ENCODE peak calls at places on chromosomes 7 and 10, in five cellular contexts. One of them, this sample, is unnamed.

GRCh38 chr10:79313911-79314439 is 33.3 kb upstream of the PPIF start:
- DNase-seq in skeletal muscle cell: no peak
- DNase-seq in fibroblast of the conjunctiva: no peak
- DNase-seq in PC-3: no peak
- DNase-seq in NCI-H1105: no peak
- DNase-seq in this sample: no peak

GRCh38 chr7:108080094-108080656 is 50.0 kb downstream of the LAMB4 start:
- DNase-seq in NCI-H1105: no peak
- DNase-seq in fibroblast of the conjunctiva: no peak
- DNase-seq in PC-3: no peak
- DNase-seq in skeletal muscle cell: no peak
- DNase-seq in this sample: no peak

GRCh38 chr10:77319557-77319956 is 318.1 kb downstream of the KCNMA1 start:
- DNase-seq in skeletal muscle cell: no peak
- DNase-seq in NCI-H1105: no peak
- DNase-seq in fibroblast of the conjunctiva: peak
- DNase-seq in PC-3: peak
- DNase-seq in this sample: no peak

GRCh38 chr7:136868496-136869005 is at the start of gene CHRM2:
- DNase-seq in PC-3: no peak
- DNase-seq in fibroblast of the conjunctiva: no peak
- DNase-seq in NCI-H1105: peak
- DNase-seq in skeletal muscle cell: no peak
- DNase-seq in this sample: no peak

GRCh38 chr7:35003679-35004278 is 33.5 kb downstream of the DPY19L1 start:
- DNase-seq in NCI-H1105: no peak
- DNase-seq in PC-3: peak
- DNase-seq in skeletal muscle cell: peak
- DNase-seq in fibroblast of the conjunctiva: peak
- DNase-seq in this sample: no peak

GRCh38 chr7:12719141-12719919 is 31.9 kb downstream of the ARL4A start:
- DNase-seq in NCI-H1105: no peak
- DNase-seq in PC-3: peak
- DNase-seq in fibroblast of the conjunctiva: peak
- DNase-seq in skeletal muscle cell: peak
- DNase-seq in this sample: no peak

GRCh38 chr7:135441791-135442190 is 68.1 kb downstream of the CNOT4 start:
- DNase-seq in PC-3: peak
- DNase-seq in skeletal muscle cell: peak
- DNase-seq in fibroblast of the conjunctiva: no peak
- DNase-seq in NCI-H1105: no peak
- DNase-seq in this sample: no peak

GRCh38 chr7:8217200-8218068 is 44.5 kb downstream of the ICA1 start:
- DNase-seq in fibroblast of the conjunctiva: peak
- DNase-seq in PC-3: peak
- DNase-seq in skeletal muscle cell: no peak
- DNase-seq in NCI-H1105: peak
- DNase-seq in this sample: peak

GRCh38 chr7:47946581-47947354 is 1.5 kb downstream of the PKD1L1 start:
- DNase-seq in PC-3: no peak
- DNase-seq in skeletal muscle cell: no peak
- DNase-seq in fibroblast of the conjunctiva: no peak
- DNase-seq in NCI-H1105: no peak
- DNase-seq in this sample: no peak

GRCh38 chr10:123157210-123157609 is 3.0 kb downstream of the BUB3 start:
- DNase-seq in skeletal muscle cell: no peak
- DNase-seq in fibroblast of the conjunctiva: no peak
- DNase-seq in NCI-H1105: no peak
- DNase-seq in PC-3: peak
- DNase-seq in this sample: no peak

GRCh38 chr7:127608446-127608845 is 9.5 kb downstream of the PAX4 start:
- DNase-seq in fibroblast of the conjunctiva: no peak
- DNase-seq in PC-3: no peak
- DNase-seq in NCI-H1105: no peak
- DNase-seq in skeletal muscle cell: no peak
- DNase-seq in this sample: no peak

GRCh38 chr10:101389986-101390531 is 36.1 kb downstream of the BTRC start:
- DNase-seq in fibroblast of the conjunctiva: no peak
- DNase-seq in skeletal muscle cell: no peak
- DNase-seq in PC-3: no peak
- DNase-seq in NCI-H1105: no peak
- DNase-seq in this sample: no peak

GRCh38 chr7:79982151-79982770 is 152.4 kb upstream of the GNAI1 start:
- DNase-seq in NCI-H1105: no peak
- DNase-seq in PC-3: peak
- DNase-seq in skeletal muscle cell: no peak
- DNase-seq in fibroblast of the conjunctiva: peak
- DNase-seq in this sample: no peak

GRCh38 chr10:28910960-28911359 is 233.6 kb downstream of the BAMBI start:
- DNase-seq in NCI-H1105: no peak
- DNase-seq in fibroblast of the conjunctiva: no peak
- DNase-seq in skeletal muscle cell: no peak
- DNase-seq in PC-3: peak
- DNase-seq in this sample: no peak

GRCh38 chr10:85284778-85285397 is 956.5 kb downstream of the CCSER2 start:
- DNase-seq in PC-3: no peak
- DNase-seq in NCI-H1105: no peak
- DNase-seq in fibroblast of the conjunctiva: no peak
- DNase-seq in skeletal muscle cell: no peak
- DNase-seq in this sample: no peak

GRCh38 chr10:72316386-72316700 is 38.4 kb downstream of the DNAJB12 start:
- DNase-seq in fibroblast of the conjunctiva: no peak
- DNase-seq in NCI-H1105: no peak
- DNase-seq in skeletal muscle cell: no peak
- DNase-seq in PC-3: no peak
- DNase-seq in this sample: no peak

GRCh38 chr10:34758447-34758996 is 56.6 kb downstream of the PARD3 start:
- DNase-seq in NCI-H1105: no peak
- DNase-seq in PC-3: peak
- DNase-seq in skeletal muscle cell: peak
- DNase-seq in fibroblast of the conjunctiva: peak
- DNase-seq in this sample: no peak

GRCh38 chr10:85811405-85811804 is 555.2 kb downstream of the GRID1 start:
- DNase-seq in skeletal muscle cell: no peak
- DNase-seq in PC-3: no peak
- DNase-seq in NCI-H1105: no peak
- DNase-seq in fibroblast of the conjunctiva: no peak
- DNase-seq in this sample: no peak

GRCh38 chr7:115585015-115585655 is 445.4 kb downstream of the TFEC start:
- DNase-seq in PC-3: peak
- DNase-seq in fibroblast of the conjunctiva: no peak
- DNase-seq in skeletal muscle cell: no peak
- DNase-seq in NCI-H1105: no peak
- DNase-seq in this sample: peak

GRCh38 chr10:101031796-101032636 is 982 bp downstream of the SFXN3 start:
- DNase-seq in NCI-H1105: peak
- DNase-seq in skeletal muscle cell: no peak
- DNase-seq in fibroblast of the conjunctiva: no peak
- DNase-seq in PC-3: peak
- DNase-seq in this sample: peak

GRCh38 chr7:121505021-121505420 is 108.9 kb upstream of the FAM3C start:
- DNase-seq in PC-3: peak
- DNase-seq in skeletal muscle cell: no peak
- DNase-seq in fibroblast of the conjunctiva: no peak
- DNase-seq in NCI-H1105: no peak
- DNase-seq in this sample: no peak

GRCh38 chr10:60358282-60358681 is 31.4 kb downstream of the ANK3 start:
- DNase-seq in NCI-H1105: no peak
- DNase-seq in PC-3: no peak
- DNase-seq in skeletal muscle cell: no peak
- DNase-seq in fibroblast of the conjunctiva: no peak
- DNase-seq in this sample: no peak

GRCh38 chr10:22278441-22278782 is 37.8 kb upstream of the COMMD3 start:
- DNase-seq in skeletal muscle cell: no peak
- DNase-seq in NCI-H1105: no peak
- DNase-seq in PC-3: no peak
- DNase-seq in fibroblast of the conjunctiva: no peak
- DNase-seq in this sample: no peak

GRCh38 chr7:143382791-143383641 is 1.9 kb downstream of the ZYX start:
- DNase-seq in skeletal muscle cell: no peak
- DNase-seq in PC-3: no peak
- DNase-seq in NCI-H1105: no peak
- DNase-seq in fibroblast of the conjunctiva: no peak
- DNase-seq in this sample: no peak

GRCh38 chr7:140214075-140214684 is 37.4 kb upstream of the KDM7A start:
- DNase-seq in fibroblast of the conjunctiva: peak
- DNase-seq in PC-3: peak
- DNase-seq in NCI-H1105: no peak
- DNase-seq in skeletal muscle cell: no peak
- DNase-seq in this sample: peak

GRCh38 chr7:27103489-27104226 is 1.2 kb upstream of the HOXA2 start:
- DNase-seq in skeletal muscle cell: no peak
- DNase-seq in NCI-H1105: no peak
- DNase-seq in fibroblast of the conjunctiva: no peak
- DNase-seq in PC-3: no peak
- DNase-seq in this sample: no peak

GRCh38 chr10:35934637-35934995 is 292.5 kb upstream of the FZD8 start:
- DNase-seq in NCI-H1105: no peak
- DNase-seq in skeletal muscle cell: peak
- DNase-seq in PC-3: no peak
- DNase-seq in fibroblast of the conjunctiva: no peak
- DNase-seq in this sample: peak

GRCh38 chr10:79223346-79224048 is 123.8 kb upstream of the PPIF start:
- DNase-seq in PC-3: no peak
- DNase-seq in skeletal muscle cell: peak
- DNase-seq in NCI-H1105: no peak
- DNase-seq in fibroblast of the conjunctiva: no peak
- DNase-seq in this sample: no peak

GRCh38 chr7:139431459-139431858 is 52.0 kb downstream of the KLRG2 start:
- DNase-seq in skeletal muscle cell: no peak
- DNase-seq in PC-3: no peak
- DNase-seq in fibroblast of the conjunctiva: no peak
- DNase-seq in NCI-H1105: no peak
- DNase-seq in this sample: no peak

GRCh38 chr7:101870361-101871062 is 53.1 kb downstream of the CUX1 start:
- DNase-seq in fibroblast of the conjunctiva: no peak
- DNase-seq in NCI-H1105: no peak
- DNase-seq in skeletal muscle cell: no peak
- DNase-seq in PC-3: peak
- DNase-seq in this sample: no peak

GRCh38 chr7:105840981-105841749 is 35.2 kb downstream of the ATXN7L1 start:
- DNase-seq in PC-3: no peak
- DNase-seq in NCI-H1105: no peak
- DNase-seq in skeletal muscle cell: no peak
- DNase-seq in fibroblast of the conjunctiva: no peak
- DNase-seq in this sample: no peak

GRCh38 chr10:128463991-128464755 is 337.9 kb upstream of the MKI67 start:
- DNase-seq in skeletal muscle cell: no peak
- DNase-seq in PC-3: no peak
- DNase-seq in NCI-H1105: no peak
- DNase-seq in fibroblast of the conjunctiva: no peak
- DNase-seq in this sample: no peak